ENCODE peak calls at places on chromosomes 3 and 15, in six cellular contexts. U is SK-N-SH, J is H1, V is K562, W is GM12878, A is HepG2. Z is an unnamed sample.

GRCh38 chr3:184011230-184011876 is 6.3 kb downstream of the ABCC5 start:
- DNase-seq in W (no peak), U (no peak), J (no peak), V (no peak), A (no peak), Z (no peak)

GRCh38 chr15:99384992-99385669 is 133.8 kb downstream of the LRRC28 start:
- DNase-seq in A (peak), U (no peak), V (no peak), W (no peak), J (no peak), Z (no peak)

GRCh38 chr3:132394334-132394733 is 23.0 kb upstream of the DNAJC13 start:
- DNase-seq in J (no peak), W (no peak), V (no peak), A (no peak), U (peak), Z (no peak)

GRCh38 chr3:133130168-133130567 is 92.0 kb downstream of the TMEM108 start:
- DNase-seq in W (no peak), J (no peak), V (no peak), U (no peak), A (no peak), Z (no peak)

GRCh38 chr3:159761377-159761776 is 227.3 kb upstream of the IL12A start:
- DNase-seq in V (no peak), W (no peak), U (peak), J (no peak), A (no peak), Z (no peak)

GRCh38 chr15:66675456-66675855 is 26.6 kb upstream of the SMAD6 start:
- DNase-seq in V (no peak), W (no peak), U (no peak), A (no peak), J (no peak), Z (no peak)

GRCh38 chr3:150384517-150385212 is 23.4 kb upstream of the TSC22D2 start:
- DNase-seq in U (no peak), J (no peak), A (peak), V (peak), W (peak), Z (peak)

GRCh38 chr3:129829640-129830039 is 63.9 kb downstream of the TMCC1 start:
- DNase-seq in J (no peak), U (peak), W (no peak), V (no peak), A (peak), Z (peak)

GRCh38 chr3:186722457-186722856 is 5.3 kb downstream of the KNG1 start:
- DNase-seq in W (no peak), A (peak), J (peak), U (peak), V (no peak), Z (no peak)

GRCh38 chr3:28672411-28672810 is 323.8 kb upstream of the AZI2 start:
- DNase-seq in U (no peak), J (no peak), V (no peak), W (no peak), A (no peak), Z (no peak)

GRCh38 chr3:14780927-14781507 is 37.7 kb upstream of the FGD5 start:
- DNase-seq in W (peak), J (peak), U (no peak), V (peak), A (peak), Z (peak)

GRCh38 chr3:178785961-178786360 is 249.7 kb downstream of the KCNMB2 start:
- DNase-seq in J (no peak), A (no peak), V (no peak), U (no peak), W (no peak), Z (no peak)

GRCh38 chr3:12759097-12759679 is at the start of gene TMEM40:
- DNase-seq in U (no peak), J (no peak), W (no peak), V (no peak), A (no peak), Z (no peak)

GRCh38 chr3:12756185-12756584 is 2.9 kb downstream of the TMEM40 start:
- DNase-seq in J (no peak), V (no peak), W (no peak), A (no peak), U (no peak), Z (no peak)

GRCh38 chr3:12759693-12760565 is 870 bp upstream of the TMEM40 start:
- DNase-seq in V (no peak), A (no peak), W (no peak), U (no peak), J (no peak), Z (no peak)

GRCh38 chr3:12756635-12757034 is 2.4 kb downstream of the TMEM40 start:
- DNase-seq in W (no peak), V (no peak), A (no peak), J (no peak), U (no peak), Z (no peak)

GRCh38 chr3:12758025-12758830 is 831 bp downstream of the TMEM40 start:
- DNase-seq in V (no peak), A (no peak), W (no peak), U (no peak), J (no peak), Z (no peak)
- H3K4me3 ChIP-seq in V (no peak), A (no peak), W (no peak), U (no peak), J (no peak), Z (no peak)

GRCh38 chr3:122031123-122031468 is 9.0 kb upstream of the ILDR1 start:
- DNase-seq in U (no peak), J (no peak), A (no peak), V (no peak), W (no peak), Z (no peak)

GRCh38 chr3:122030381-122031122 is 8.5 kb upstream of the ILDR1 start:
- DNase-seq in W (peak), A (no peak), J (no peak), U (no peak), V (no peak), Z (no peak)

DNA sequence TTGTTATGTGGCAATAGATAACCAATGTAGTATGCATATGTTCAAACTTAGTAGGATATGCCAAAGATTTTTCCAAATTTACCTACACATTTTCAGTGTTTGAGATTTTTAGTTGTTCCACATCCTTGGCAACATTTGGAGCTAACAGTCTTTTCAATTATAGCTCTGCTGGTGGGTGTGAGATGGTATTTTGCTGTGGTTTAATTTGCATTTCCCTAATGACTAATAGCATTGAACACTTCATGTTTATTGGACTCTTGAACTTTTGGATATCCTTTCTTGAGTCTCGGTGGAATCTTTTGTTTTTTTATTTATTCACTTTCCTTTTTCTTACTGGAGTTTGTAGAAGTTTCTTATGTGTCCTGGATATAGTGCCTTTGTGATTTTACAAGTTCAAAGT is 11.0 kb upstream of the ILDR1 start:
- DNase-seq in J (no peak), W (no peak), A (no peak), U (no peak), V (no peak), Z (no peak)
- TF ChIP-seq GABPA in J (no peak), W (no peak), A (no peak), U (no peak), V (no peak), Z (no peak)

GRCh38 chr15:55284461-55284860 is 5.2 kb downstream of the RAB27A start:
- DNase-seq in W (no peak), A (no peak), U (no peak), J (no peak), V (no peak), Z (no peak)

GRCh38 chr15:55283295-55284147 is 6.1 kb downstream of the RAB27A start:
- DNase-seq in U (no peak), A (no peak), J (no peak), W (no peak), V (no peak), Z (no peak)

GRCh38 chr15:55281517-55282227 is 7.9 kb downstream of the RAB27A start:
- DNase-seq in U (no peak), A (no peak), V (no peak), W (no peak), J (no peak), Z (no peak)

GRCh38 chr15:55279746-55280351 is 9.8 kb downstream of the RAB27A start:
- DNase-seq in J (no peak), A (peak), V (peak), W (peak), U (no peak), Z (peak)

GRCh38 chr15:55282284-55282833 is 7.3 kb downstream of the RAB27A start:
- DNase-seq in A (no peak), W (no peak), U (peak), J (no peak), V (peak), Z (peak)
- H3K4me3 ChIP-seq in A (no peak), W (no peak), U (no peak), J (no peak), V (no peak), Z (peak)

GRCh38 chr15:88865498-88866099 is 29.7 kb downstream of the HAPLN3 start:
- DNase-seq in U (no peak), A (no peak), W (no peak), J (no peak), V (peak), Z (no peak)
- TF ChIP-seq GABPA in U (no peak), A (no peak), W (no peak), J (no peak), V (no peak), Z (no peak)

DNA sequence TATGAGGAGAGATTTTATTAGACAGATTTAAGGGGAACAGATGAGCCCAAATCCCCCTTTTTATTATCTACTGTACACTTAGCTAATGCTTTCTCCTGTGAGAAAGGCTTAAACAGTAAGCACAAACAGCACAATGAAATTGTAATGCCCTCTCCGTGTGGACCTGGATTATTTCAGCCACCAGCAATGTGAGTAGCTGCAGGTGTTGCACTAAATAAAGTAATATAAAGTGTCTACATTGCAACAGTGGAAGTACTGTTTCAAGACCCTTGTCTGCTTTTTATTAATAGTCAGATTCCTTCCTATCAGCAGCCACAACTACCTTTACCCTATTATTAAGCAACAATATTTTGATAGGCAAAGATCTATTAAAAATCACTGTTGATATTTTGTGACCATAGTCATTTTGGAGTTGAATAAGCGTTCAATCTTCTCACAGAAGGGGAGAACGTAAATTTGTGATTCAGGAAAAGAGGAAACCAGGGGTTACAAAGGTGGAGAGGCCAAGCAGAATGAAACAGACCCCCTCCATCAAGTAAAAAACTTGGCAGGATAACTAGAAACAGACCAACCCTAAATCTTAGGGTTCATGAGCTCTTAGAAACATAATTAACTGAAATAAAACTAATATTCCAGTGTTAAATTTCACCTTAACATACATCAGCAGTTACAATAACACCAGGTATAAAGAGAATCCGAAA is 422.6 kb downstream of the MECOM start:
- DNase-seq in A (no peak), W (no peak), V (no peak), U (no peak), J (no peak), Z (no peak)
- H3K4me3 ChIP-seq in A (no peak), W (no peak), V (no peak), U (no peak), J (no peak), Z (no peak)

Z was measured in HL-60.